ENCODE peak calls at places on chromosome 1, in six cellular contexts. W is left kidney, N is left lung, P is NCI-H146, M is HCT116, G is AG10803. J is an unnamed sample.

GRCh38 chr1:42922687-42923366 is 35.8 kb downstream of the SLC2A1 start:
- DNase-seq in W (peak; percentile 89), N (no peak), P (peak; percentile 69), M (peak; percentile 76), G (peak; percentile 69), J (peak; percentile 73)

GRCh38 chr1:114154146-114154962 is 685 bp upstream of the SYT6 start:
- DNase-seq in W (peak; percentile 54), N (no peak), P (peak; percentile 12), M (no peak), G (peak; percentile 9), J (peak; percentile 23)

GRCh38 chr1:30111431-30111830 is 612.0 kb downstream of the MATN1 start:
- DNase-seq in W (peak; percentile 76), N (no peak), P (no peak), M (peak; percentile 10), G (peak; percentile 29), J (peak; percentile 26)

GRCh38 chr1:93771843-93772242 is 90.2 kb upstream of the BCAR3 start:
- DNase-seq in W (no peak), N (no peak), P (no peak), M (no peak), G (no peak), J (no peak)

GRCh38 chr1:36743286-36744005 is 260.7 kb upstream of the CSF3R start:
- DNase-seq in W (no peak), N (no peak), P (no peak), M (no peak), G (no peak), J (no peak)

GRCh38 chr1:85379203-85380136 is 85.5 kb downstream of the DDAH1 start:
- DNase-seq in W (peak; percentile 43), N (no peak), P (no peak), M (no peak), G (no peak), J (no peak)

GRCh38 chr1:2411801-2412394 is 466 bp downstream of the PEX10 start:
- DNase-seq in W (peak; percentile 46), N (peak; percentile 82), P (peak; percentile 67), M (no peak), G (no peak), J (no peak)

GRCh38 chr1:8113257-8114220 is 87.4 kb upstream of the ERRFI1 start:
- DNase-seq in W (peak; percentile 39), N (no peak), P (no peak), M (no peak), G (no peak), J (no peak)

GRCh38 chr1:22670352-22670964 is 17.4 kb downstream of the C1QB start:
- DNase-seq in W (peak; percentile 41), N (no peak), P (peak; percentile 10), M (no peak), G (no peak), J (no peak)

J was measured in astrocyte of the spinal cord.